ENCODE peak calls at places on chromosomes 11 and 22, in four cellular contexts. C, Y, U and T are unnamed samples.

GRCh38 chr11:73263640-73264039 is 8.5 kb upstream of the P2RY6 start:
- DNase-seq in U (no peak), Y (no peak), C (no peak), T (no peak)

GRCh38 chr11:117295438-117296137 is 4.4 kb downstream of the BACE1-AS start:
- DNase-seq in U (no peak), Y (no peak), C (no peak), T (no peak)

GRCh38 chr11:19430346-19431058 is 189.8 kb upstream of the E2F8 start:
- DNase-seq in C (no peak), Y (no peak), U (no peak), T (no peak)

GRCh38 chr11:100619484-100619883 is 67.6 kb upstream of the ARHGAP42 start:
- DNase-seq in U (no peak), C (no peak), Y (no peak), T (peak)

GRCh38 chr11:21142007-21142406 is 472.6 kb downstream of the NELL1 start:
- DNase-seq in C (no peak), Y (no peak), U (no peak), T (peak)

GRCh38 chr22:37608477-37609239 is at the start of gene GGA1:
- DNase-seq in U (peak), Y (peak), C (peak), T (peak)

GRCh38 chr11:12761029-12761428 is 86.8 kb downstream of the TEAD1 start:
- DNase-seq in U (no peak), C (no peak), Y (no peak), T (peak)

GRCh38 chr11:69240332-69241074 is 53.5 kb upstream of the MYEOV start:
- DNase-seq in C (no peak), Y (no peak), U (no peak), T (no peak)

GRCh38 chr11:16825091-16825490 is 86.6 kb downstream of the C11orf58 start:
- DNase-seq in Y (no peak), C (no peak), U (no peak), T (no peak)

GRCh38 chr11:126607374-126607773 is 251.9 kb downstream of the ST3GAL4 start:
- DNase-seq in U (peak), Y (peak), C (no peak), T (peak)

GRCh38 chr11:118088531-118088930 is 1.8 kb upstream of the SMIM35 start:
- DNase-seq in U (no peak), C (peak), Y (no peak), T (peak)

GRCh38 chr11:10878408-10879214 is 20.8 kb upstream of the ZBED5 start:
- DNase-seq in Y (peak), U (peak), C (peak), T (peak)

GRCh38 chr11:20042025-20042639 is 118.1 kb downstream of the DBX1 start:
- DNase-seq in Y (peak), U (no peak), C (no peak), T (peak)